ENCODE peak calls at places on chromosome 15, in four cellular contexts. Y, C, V and L are unnamed samples.

GRCh38 chr15:53197426-53197839 is 407.3 kb upstream of the ONECUT1 start:
- DNase-seq in Y (no peak), C (peak; percentile 29), V (peak; percentile 80), L (peak; percentile 77)

GRCh38 chr15:98649621-98649995 is 1.3 kb downstream of the IGF1R start:
- DNase-seq in Y (no peak), C (no peak), V (peak; percentile 55), L (peak; percentile 7)

GRCh38 chr15:68658151-68658550 is 79.4 kb downstream of the CORO2B start:
- DNase-seq in Y (no peak), C (peak; percentile 47), V (no peak), L (no peak)

GRCh38 chr15:94844533-94845390 is 613.4 kb downstream of the MCTP2 start:
- DNase-seq in Y (no peak), C (no peak), V (peak; percentile 84), L (peak; percentile 73)

GRCh38 chr15:82660378-82660777 is 13.2 kb upstream of the CPEB1 start:
- DNase-seq in Y (no peak), C (no peak), V (no peak), L (no peak)

GRCh38 chr15:75751116-75751875 is 38.6 kb upstream of the CSPG4 start:
- DNase-seq in Y (no peak), C (no peak), V (no peak), L (no peak)

GRCh38 chr15:91473894-91474293 is 373.8 kb downstream of the SV2B start:
- DNase-seq in Y (no peak), C (no peak), V (no peak), L (no peak)

GRCh38 chr15:57684491-57685184 is 21.9 kb upstream of the POLR2M start:
- DNase-seq in Y (no peak), C (no peak), V (peak; percentile 54), L (no peak)

GRCh38 chr15:88144921-88145320 is 111.6 kb downstream of the NTRK3 start:
- DNase-seq in Y (no peak), C (no peak), V (no peak), L (no peak)

GRCh38 chr15:85707519-85708338 is 87.0 kb downstream of the KLHL25 start:
- DNase-seq in Y (no peak), C (no peak), V (peak; percentile 63), L (no peak)

GRCh38 chr15:87733522-87733921 is 523.0 kb downstream of the NTRK3 start:
- DNase-seq in Y (no peak), C (no peak), V (no peak), L (no peak)

GRCh38 chr15:39851505-39852082 is 68.5 kb downstream of the GPR176 start:
- DNase-seq in Y (no peak), C (no peak), V (no peak), L (no peak)